ENCODE peak calls at places on chromosome 18, in six cellular contexts. U is fibroblast of lung; L is hepatocyte; O is CD4-positive, alpha-beta T cell; V is stomach; R is left ventricle myocardium inferior. I is an unnamed sample.

GRCh38 chr18:22455425-22456150 is 37.9 kb upstream of the CTAGE1 start:
- DNase-seq in R (no peak), O (no peak), U (no peak), L (no peak), V (no peak), I (no peak)

GRCh38 chr18:9708882-9709877 is 1.1 kb downstream of the RAB31 start:
- DNase-seq in O (no peak), U (no peak), L (peak; percentile 19), R (peak; percentile 25), V (no peak), I (no peak)

GRCh38 chr18:65938592-65939372 is 188.0 kb downstream of the CDH7 start:
- DNase-seq in L (peak; percentile 27), O (no peak), V (no peak), R (no peak), U (peak; percentile 31), I (no peak)

GRCh38 chr18:62999392-62999791 is 284.1 kb downstream of the PHLPP1 start:
- DNase-seq in U (peak; percentile 86), R (peak; percentile 46), L (no peak), V (no peak), O (no peak), I (no peak)

GRCh38 chr18:13572721-13573120 is 153.6 kb downstream of the FAM210A start:
- DNase-seq in V (no peak), R (no peak), U (no peak), L (no peak), O (no peak), I (no peak)

GRCh38 chr18:26874283-26874682 is 8.8 kb upstream of the AQP4 start:
- DNase-seq in U (no peak), V (no peak), R (no peak), L (no peak), O (no peak), I (no peak)

GRCh38 chr18:21740724-21741510 is at the start of gene MIB1:
- DNase-seq in U (peak; percentile 43), V (peak; percentile 99), L (peak; percentile 84), O (peak; percentile 34), R (peak; percentile 67), I (no peak)

GRCh38 chr18:63161728-63162195 is 157.8 kb downstream of the BCL2 start:
- DNase-seq in U (peak; percentile 94), O (peak; percentile 71), L (peak; percentile 90), V (peak; percentile 62), R (peak; percentile 35), I (peak; percentile 86)

GRCh38 chr18:49464718-49465598 is 4.5 kb upstream of the DYM start:
- DNase-seq in U (peak; percentile 43), R (no peak), L (no peak), O (no peak), V (no peak), I (no peak)

GRCh38 chr18:46478796-46479195 is 178.2 kb downstream of the LOXHD1 start:
- DNase-seq in U (no peak), V (no peak), O (no peak), L (no peak), R (no peak), I (no peak)

GRCh38 chr18:74902170-74902465 is 304.4 kb downstream of the ZNF407 start:
- DNase-seq in V (no peak), U (no peak), L (no peak), O (no peak), R (no peak), I (no peak)

GRCh38 chr18:23618862-23619387 is 32.6 kb upstream of the NPC1 start:
- DNase-seq in O (no peak), V (no peak), L (peak; percentile 54), U (no peak), R (no peak), I (no peak)

GRCh38 chr18:24590946-24591345 is 130.5 kb downstream of the HRH4 start:
- DNase-seq in O (no peak), R (no peak), V (no peak), L (no peak), U (no peak), I (no peak)

GRCh38 chr18:44895176-44895798 is 214.6 kb downstream of the SETBP1 start:
- DNase-seq in O (no peak), U (peak; percentile 84), V (peak; percentile 57), R (peak; percentile 28), L (peak; percentile 30), I (no peak)

GRCh38 chr18:136433-136832 is 21.9 kb upstream of the USP14 start:
- DNase-seq in V (no peak), L (no peak), U (no peak), O (peak; percentile 4), R (no peak), I (peak; percentile 7)

GRCh38 chr18:79639072-79639829 is 40.4 kb upstream of the CTDP1 start:
- DNase-seq in V (no peak), L (no peak), O (no peak), R (no peak), U (no peak), I (no peak)

GRCh38 chr18:58315041-58315440 is 271.0 kb downstream of the NEDD4L start:
- DNase-seq in R (no peak), L (no peak), V (no peak), U (peak; percentile 29), O (no peak), I (no peak)

GRCh38 chr18:75544496-75544895 is 117.0 kb upstream of the SMIM21 start:
- DNase-seq in R (no peak), L (no peak), U (no peak), V (no peak), O (no peak), I (no peak)

GRCh38 chr18:51614033-51614432 is 416.6 kb upstream of the MEX3C start:
- DNase-seq in O (no peak), U (peak; percentile 1), L (peak; percentile 87), R (no peak), V (no peak), I (no peak)

GRCh38 chr18:39523281-39523680 is 1957.7 kb upstream of the CELF4 start:
- DNase-seq in U (peak; percentile 29), V (no peak), R (no peak), L (peak; percentile 30), O (no peak), I (no peak)

GRCh38 chr18:9950289-9951016 is 36.6 kb downstream of the VAPA start:
- DNase-seq in O (no peak), V (no peak), L (no peak), R (no peak), U (peak; percentile 65), I (no peak)

GRCh38 chr18:74315464-74316256 is at the start of gene C18orf63:
- DNase-seq in R (no peak), O (no peak), V (no peak), L (no peak), U (no peak), I (no peak)

GRCh38 chr18:23330423-23330822 is 122.7 kb upstream of the RIOK3 start:
- DNase-seq in L (no peak), O (no peak), V (no peak), R (no peak), U (no peak), I (no peak)

GRCh38 chr18:58993260-58993659 is 128.6 kb downstream of the ZNF532 start:
- DNase-seq in U (peak; percentile 91), R (no peak), L (no peak), V (no peak), O (no peak), I (no peak)

GRCh38 chr18:79903787-79904356 is 47.6 kb downstream of the SLC66A2 start:
- DNase-seq in L (no peak), O (no peak), V (no peak), U (no peak), R (no peak), I (no peak)

GRCh38 chr18:79136742-79137141 is 67.5 kb downstream of the ATP9B start:
- DNase-seq in U (no peak), V (no peak), R (no peak), O (no peak), L (no peak), I (no peak)

GRCh38 chr18:47710451-47710850 is 220.0 kb downstream of the SMAD2 start:
- DNase-seq in V (no peak), L (no peak), O (no peak), U (no peak), R (no peak), I (no peak)
- H3K27ac ChIP-seq in V (no peak overlapping the region), L (no peak overlapping the region), O (no peak overlapping the region), U (no peak overlapping the region), R (no peak overlapping the region), I (no peak overlapping the region)

DNA sequence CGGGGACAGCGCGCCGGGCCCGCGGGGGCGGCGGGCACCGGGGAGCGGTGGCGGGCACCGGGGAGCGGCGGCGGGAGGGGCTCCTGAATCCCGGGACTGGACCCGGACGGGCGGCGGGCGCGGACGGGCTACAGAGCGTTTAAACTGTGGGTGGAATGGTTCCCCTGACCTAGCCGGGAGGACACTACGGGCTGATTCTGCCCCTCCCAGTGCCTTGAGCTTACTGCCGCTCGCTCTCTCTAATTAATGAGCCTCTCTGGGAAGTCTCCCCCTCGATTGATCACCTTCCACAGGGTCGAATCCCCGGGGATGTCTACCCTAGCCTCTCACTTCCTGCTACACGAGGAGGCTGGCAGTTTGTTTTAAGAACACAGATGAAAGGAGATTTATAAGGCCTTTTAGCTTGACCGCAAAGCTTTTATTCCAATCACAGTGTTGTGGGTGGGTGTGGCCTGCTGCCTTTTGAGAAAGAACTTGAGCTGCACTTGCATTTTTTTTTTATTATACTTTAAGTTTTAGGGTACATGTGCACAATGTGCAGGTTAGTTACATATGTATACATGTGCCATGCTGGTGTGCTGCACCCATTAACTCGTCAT is 1.0 kb downstream of the GNAL start:
- DNase-seq in L (no peak), V (no peak), O (no peak), U (peak; percentile 37), R (no peak), I (peak; percentile 16)
- H3K27ac ChIP-seq in L (no peak overlapping the region), V (no peak overlapping the region), O (no peak overlapping the region), U (no peak overlapping the region), R (peak overlapping the region; percentile 42), I (no peak overlapping the region)

GRCh38 chr18:77271720-77272481 is 22.3 kb downstream of the GALR1 start:
- DNase-seq in O (no peak), L (no peak), U (no peak), V (no peak), R (no peak), I (no peak)
- H3K27ac ChIP-seq in O (no peak overlapping the region), L (no peak overlapping the region), U (no peak overlapping the region), V (no peak overlapping the region), R (no peak overlapping the region), I (no peak overlapping the region)

GRCh38 chr18:12027480-12027879 is 46.2 kb downstream of the IMPA2 start:
- DNase-seq in U (no peak), V (no peak), R (no peak), L (no peak), O (no peak), I (no peak)

GRCh38 chr18:12027046-12027445 is 45.7 kb downstream of the IMPA2 start:
- DNase-seq in R (peak; percentile 69), V (peak; percentile 55), L (no peak), U (no peak), O (no peak), I (no peak)

GRCh38 chr18:12028674-12029073 is 47.4 kb downstream of the IMPA2 start:
- DNase-seq in U (no peak), R (no peak), O (no peak), V (no peak), L (no peak), I (no peak)

GRCh38 chr18:12028040-12028628 is 46.8 kb downstream of the IMPA2 start:
- DNase-seq in O (no peak), V (no peak), R (no peak), U (no peak), L (no peak), I (no peak)

DNA sequence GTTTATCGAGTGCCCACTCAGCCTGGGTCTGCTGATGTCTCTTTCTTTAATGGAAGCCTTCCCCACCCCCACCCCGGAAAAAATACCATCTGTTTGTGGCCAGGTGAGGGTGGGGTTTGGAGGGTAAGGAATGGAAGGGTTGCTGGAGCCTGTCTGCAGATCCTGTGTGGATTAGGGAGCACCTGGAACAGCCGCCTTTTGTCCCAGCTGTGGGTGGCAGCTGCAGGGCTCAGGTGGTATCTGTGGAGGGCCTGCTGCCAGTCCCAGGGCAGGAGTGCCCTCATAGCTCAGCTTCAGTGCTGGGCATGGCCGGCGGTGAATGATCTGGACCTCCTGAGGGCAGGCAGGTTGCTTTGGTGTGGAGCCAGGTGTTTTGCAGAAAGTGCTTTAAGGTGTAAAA is 45.3 kb downstream of the IMPA2 start:
- DNase-seq in R (no peak), U (no peak), V (no peak), O (no peak), L (no peak), I (no peak)
- H3K27ac ChIP-seq in R (peak overlapping the region; percentile 87), U (no peak overlapping the region), V (peak overlapping the region; percentile 38), O (no peak overlapping the region), L (no peak overlapping the region), I (no peak overlapping the region)

I was measured in CD4-positive, CD25-positive, alpha-beta regulatory T cell.